ENCODE peak calls at places on chromosomes 7 and 10, in ten cellular contexts. H is AG08395, V is ovary, W is HT1080, K is GM19239, M is uterus, N is LoVo, P is cardiac fibroblast, D is fibroblast of lung, L is breast epithelium. I is an unnamed sample.

GRCh38 chr7:135960709-135961451 is 16.3 kb downstream of the MTPN start:
- DNase-seq in L (no peak), K (no peak), P (no peak), D (peak; percentile 52), N (no peak), W (no peak), H (no peak), V (no peak), M (no peak), I (no peak)

GRCh38 chr10:85557077-85557476 is 809.5 kb downstream of the GRID1 start:
- DNase-seq in D (peak; percentile 2), M (no peak), H (no peak), N (no peak), L (no peak), W (peak; percentile 84), V (no peak), K (no peak), P (peak; percentile 9), I (no peak)

GRCh38 chr7:99380823-99381663 is 6.5 kb downstream of the ARPC1B start:
- DNase-seq in L (no peak), D (no peak), N (no peak), M (no peak), W (peak; percentile 30), H (no peak), P (no peak), V (no peak), K (peak; percentile 75), I (no peak)

GRCh38 chr7:108808556-108808955 is 238.9 kb downstream of the DNAJB9 start:
- DNase-seq in H (no peak), W (no peak), P (no peak), N (no peak), K (no peak), L (no peak), D (no peak), M (no peak), V (no peak), I (no peak)

GRCh38 chr7:103934508-103934907 is 55.0 kb downstream of the RELN start:
- DNase-seq in L (no peak), D (no peak), W (no peak), P (no peak), K (no peak), H (no peak), M (no peak), N (no peak), V (no peak), I (no peak)

GRCh38 chr7:158000160-158000559 is 587.5 kb downstream of the PTPRN2 start:
- DNase-seq in W (no peak), H (no peak), M (no peak), N (peak; percentile 38), P (no peak), L (no peak), K (no peak), D (no peak), V (no peak), I (no peak)

GRCh38 chr7:2444476-2444875 is 31.7 kb downstream of the GRIFIN start:
- DNase-seq in V (no peak), D (peak; percentile 6), N (no peak), L (no peak), M (peak; percentile 38), H (peak; percentile 94), K (no peak), W (no peak), P (peak; percentile 67), I (no peak)

GRCh38 chr7:149797771-149798170 is 24.4 kb upstream of the ZNF467 start:
- DNase-seq in P (no peak), V (no peak), D (no peak), W (no peak), N (no peak), H (no peak), M (no peak), K (no peak), L (no peak), I (no peak)

GRCh38 chr10:121309164-121309563 is 289.1 kb downstream of the FGFR2 start:
- DNase-seq in P (no peak), V (no peak), W (no peak), H (no peak), N (no peak), D (no peak), M (no peak), K (no peak), L (no peak), I (no peak)

GRCh38 chr7:139820089-139820488 is 9.0 kb upstream of the TBXAS1 start:
- DNase-seq in P (no peak), N (no peak), V (no peak), M (no peak), H (no peak), D (no peak), K (no peak), L (no peak), W (no peak), I (no peak)

GRCh38 chr10:74151057-74151878 is at the start of gene ADK:
- DNase-seq in P (peak; percentile 98), N (no peak), L (peak; percentile 99), K (peak; percentile 69), D (peak; percentile 98), M (peak; percentile 100), W (peak; percentile 96), V (peak; percentile 100), H (peak; percentile 100), I (peak; percentile 100)

GRCh38 chr10:122258136-122259074 is 12.7 kb upstream of the BTBD16 start:
- DNase-seq in H (no peak), L (no peak), P (peak; percentile 24), K (no peak), W (peak; percentile 27), V (no peak), D (peak; percentile 40), M (no peak), N (no peak), I (peak; percentile 68)